ENCODE peak calls at places on chromosome 16, in seven cellular contexts. J is fibroblast of lung, Y is GM23338, Z is ovary, Q is heart right ventricle, V is heart left ventricle, B is BE2C. S is an unnamed sample.

GRCh38 chr16:67389911-67390815 is 3.1 kb downstream of the TPPP3 start:
- DNase-seq in J (no peak), Y (no peak), Z (no peak), Q (peak; percentile 50), V (no peak), B (no peak), S (peak; percentile 75)

GRCh38 chr16:9946022-9946720 is 236.1 kb downstream of the GRIN2A start:
- DNase-seq in J (no peak), Y (peak; percentile 51), Z (no peak), Q (no peak), V (no peak), B (no peak), S (no peak)

GRCh38 chr16:62665269-62665668 is 629.0 kb upstream of the CDH8 start:
- DNase-seq in J (no peak), Y (peak; percentile 79), Z (no peak), Q (no peak), V (no peak), B (no peak), S (no peak)

GRCh38 chr16:24986512-24987303 is 28.5 kb downstream of the ARHGAP17 start:
- DNase-seq in J (peak; percentile 94), Y (no peak), Z (no peak), Q (peak; percentile 38), V (peak; percentile 61), B (no peak), S (no peak)

GRCh38 chr16:49469930-49470451 is 96.4 kb downstream of the C16orf78 start:
- DNase-seq in J (no peak), Y (no peak), Z (peak; percentile 5), Q (no peak), V (no peak), B (no peak), S (no peak)

GRCh38 chr16:67110136-67110847 is 551 bp downstream of the PHAF1 start:
- DNase-seq in J (no peak), Y (peak; percentile 51), Z (no peak), Q (no peak), V (no peak), B (no peak), S (no peak)

GRCh38 chr16:64351116-64351515 is 770.7 kb downstream of the CDH11 start:
- DNase-seq in J (no peak), Y (no peak), Z (no peak), Q (no peak), V (no peak), B (no peak), S (no peak)

GRCh38 chr16:56764835-56765234 is 34.9 kb downstream of the NUP93 start:
- DNase-seq in J (no peak), Y (no peak), Z (no peak), Q (no peak), V (no peak), B (no peak), S (no peak)

GRCh38 chr16:81623365-81624102 is 155.6 kb upstream of the PLCG2 start:
- DNase-seq in J (peak; percentile 65), Y (peak; percentile 75), Z (no peak), Q (no peak), V (no peak), B (peak; percentile 54), S (no peak)

GRCh38 chr16:89047331-89048086 is 46.1 kb upstream of the ACSF3 start:
- DNase-seq in J (no peak), Y (no peak), Z (no peak), Q (peak; percentile 3), V (no peak), B (peak; percentile 6), S (no peak)

GRCh38 chr16:4936181-4936990 is 562 bp downstream of the PPL start:
- DNase-seq in J (peak; percentile 32), Y (peak; percentile 82), Z (peak; percentile 65), Q (peak; percentile 32), V (no peak), B (peak; percentile 28), S (peak; percentile 86)

GRCh38 chr16:79296491-79296890 is 304.0 kb downstream of the MAF start:
- DNase-seq in J (no peak), Y (no peak), Z (no peak), Q (no peak), V (no peak), B (no peak), S (no peak)

GRCh38 chr16:5020551-5020950 is 13.2 kb downstream of the NAGPA start:
- DNase-seq in J (no peak), Y (no peak), Z (no peak), Q (no peak), V (no peak), B (no peak), S (no peak)

GRCh38 chr16:12988071-12988470 is 86.7 kb downstream of the SHISA9 start:
- DNase-seq in J (no peak), Y (no peak), Z (no peak), Q (no peak), V (no peak), B (no peak), S (no peak)

DNA sequence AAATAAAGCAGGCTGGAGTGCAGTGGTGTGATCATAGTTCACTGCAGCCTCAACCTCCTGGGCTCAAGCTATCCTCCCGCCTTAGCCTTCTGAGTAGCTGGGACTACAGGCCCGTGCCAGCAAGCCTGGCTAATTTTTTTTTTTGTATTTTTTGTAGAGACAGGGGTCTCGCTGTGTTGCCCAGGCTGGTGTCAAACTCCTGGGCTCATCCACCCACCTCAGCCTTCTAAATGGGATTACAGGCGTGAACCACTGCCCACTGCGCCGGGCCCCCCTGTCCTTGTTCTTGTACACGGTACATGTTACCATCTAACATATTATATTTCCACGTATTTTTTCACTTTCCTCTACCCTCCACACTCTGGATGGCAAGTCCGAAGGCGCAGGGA is 3.1 kb upstream of the CDH3 start:
- DNase-seq in J (no peak), Y (no peak), Z (no peak), Q (no peak), V (no peak), B (no peak), S (no peak)
- H3K4me3 ChIP-seq in J (no peak overlapping the region), Y (peak overlapping the region; percentile 98), Z (peak overlapping the region; percentile 33), Q (no peak overlapping the region), V (no peak overlapping the region), B (no peak overlapping the region), S (peak overlapping the region; percentile 24)

DNA sequence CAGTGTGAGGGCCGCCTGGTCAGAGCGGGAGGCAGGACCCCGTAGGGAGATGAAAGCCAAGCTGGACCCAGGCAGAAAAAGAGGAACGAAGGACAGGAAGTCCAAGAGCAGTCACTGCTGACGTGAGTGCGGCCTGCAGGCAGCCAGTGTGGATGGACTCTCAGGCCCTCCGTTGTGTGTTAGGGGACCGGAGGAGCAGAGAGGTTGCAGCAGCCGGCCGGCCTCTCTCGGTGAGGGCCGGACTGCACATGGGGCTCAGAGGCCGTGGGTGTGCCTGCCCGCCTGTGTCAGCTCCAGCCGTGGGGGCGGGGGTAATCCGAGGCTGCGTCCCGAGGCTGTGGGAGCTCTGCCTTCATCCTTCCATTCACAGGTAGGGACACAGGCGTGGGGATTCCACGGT is 67.4 kb downstream of the JPH3 start:
- DNase-seq in J (no peak), Y (no peak), Z (no peak), Q (no peak), V (no peak), B (no peak), S (peak; percentile 60)
- H3K27me3 ChIP-seq in J (no peaks in the 10 kb centered on the region), Y (no peaks in the 10 kb centered on the region), Z (no peaks in the 10 kb centered on the region), Q (no peaks in the 10 kb centered on the region), V (no peaks in the 10 kb centered on the region), B (no peaks in the 10 kb centered on the region), S (no peaks in the 10 kb centered on the region)

DNA sequence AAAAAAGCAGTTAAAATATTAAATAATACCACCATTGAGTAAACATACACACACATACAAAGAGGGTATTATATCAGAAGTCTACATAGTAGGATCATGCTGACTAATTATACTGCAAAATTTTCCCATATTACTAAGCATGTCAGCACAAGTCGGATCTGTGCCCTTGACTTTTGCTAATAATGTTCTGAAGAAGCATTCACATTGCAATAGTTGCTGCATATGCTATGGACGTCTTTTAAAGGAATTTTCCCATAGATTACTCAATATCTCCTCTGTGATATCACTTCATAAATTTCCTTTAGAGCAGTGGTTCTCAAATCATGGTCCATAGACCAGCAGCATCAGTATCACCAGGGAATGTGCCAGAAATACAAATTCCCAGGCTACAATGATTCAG is 110.9 kb upstream of the NUDT7 start:
- DNase-seq in J (peak; percentile 39), Y (no peak), Z (no peak), Q (no peak), V (no peak), B (no peak), S (no peak)
- H3K36me3 ChIP-seq in J (no peaks in the 10 kb centered on the region), Y (no peaks in the 10 kb centered on the region), Z (no peaks in the 10 kb centered on the region), Q (no peaks in the 10 kb centered on the region), V (no peaks in the 10 kb centered on the region), B (no peaks in the 10 kb centered on the region), S (no peaks in the 10 kb centered on the region)

GRCh38 chr16:23837553-23838308 is 1.9 kb downstream of the PRKCB start:
- DNase-seq in J (no peak), Y (peak; percentile 32), Z (no peak), Q (no peak), V (no peak), B (no peak), S (no peak)

GRCh38 chr16:23836404-23837291 is 865 bp downstream of the PRKCB start:
- DNase-seq in J (no peak), Y (peak; percentile 68), Z (no peak), Q (peak; percentile 27), V (no peak), B (peak; percentile 9), S (peak; percentile 56)

GRCh38 chr16:23840310-23840709 is 4.5 kb downstream of the PRKCB start:
- DNase-seq in J (no peak), Y (no peak), Z (no peak), Q (no peak), V (no peak), B (no peak), S (no peak)

GRCh38 chr16:23836078-23836403 is 258 bp downstream of the PRKCB start:
- DNase-seq in J (no peak), Y (no peak), Z (no peak), Q (no peak), V (no peak), B (no peak), S (no peak)

DNA sequence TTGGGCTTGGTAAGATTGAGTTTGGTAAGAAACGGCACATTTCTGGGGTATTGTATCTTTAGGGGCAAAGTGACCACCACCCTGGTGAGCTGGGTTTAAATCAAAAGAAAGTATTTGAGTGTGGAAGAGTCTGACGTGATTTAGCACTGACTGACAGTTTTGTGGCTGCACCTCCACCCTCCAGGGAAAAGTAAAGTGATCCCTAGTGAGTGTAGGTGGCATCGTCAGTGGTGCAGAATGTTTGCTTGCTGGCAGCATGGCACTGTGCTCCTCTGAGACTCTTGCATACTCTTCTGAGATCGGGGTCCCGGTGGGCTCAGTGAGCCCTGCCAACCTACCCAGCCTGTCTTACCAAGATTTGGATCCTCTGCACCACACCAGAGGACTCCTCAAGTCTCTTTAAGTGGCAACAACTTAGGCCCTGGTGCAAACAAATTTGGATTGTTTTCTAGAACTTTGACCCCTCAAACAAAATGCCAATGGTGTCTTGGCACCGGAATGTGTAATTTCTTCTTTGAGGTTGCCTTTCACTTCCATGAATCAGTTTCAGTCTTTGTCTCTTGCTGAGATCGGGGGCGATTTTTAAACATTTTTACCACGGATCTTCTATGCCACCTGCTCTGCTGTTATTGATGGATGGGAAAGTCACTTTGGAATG is 2.8 kb downstream of the PRKCB start:
- DNase-seq in J (no peak), Y (no peak), Z (no peak), Q (no peak), V (no peak), B (no peak), S (no peak)
- H3K4me3 ChIP-seq in J (no peak overlapping the region), Y (no peak overlapping the region), Z (no peak overlapping the region), Q (no peak overlapping the region), V (no peak overlapping the region), B (no peak overlapping the region), S (no peak overlapping the region)

DNA sequence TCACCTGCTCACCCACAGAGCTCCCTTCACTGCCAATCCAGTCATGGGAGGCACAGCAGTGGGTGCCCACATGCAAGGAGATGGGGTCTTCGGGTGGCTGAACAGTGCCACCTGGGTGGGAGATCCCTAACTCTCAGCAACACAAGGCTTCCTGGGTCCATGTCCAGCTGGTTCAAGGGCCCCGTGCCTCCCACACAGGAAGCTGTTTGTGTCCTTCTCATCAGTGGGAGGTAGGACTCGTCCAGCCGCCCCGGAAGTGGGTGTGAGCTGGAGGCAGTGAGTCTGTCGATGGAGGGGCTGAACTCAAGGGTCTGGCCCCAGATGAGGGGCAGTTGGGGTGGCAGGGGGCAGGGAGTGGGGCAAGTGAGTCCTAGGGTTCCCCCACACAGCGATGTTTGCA is 1.6 kb downstream of the FBXL16 start:
- DNase-seq in J (no peak), Y (no peak), Z (no peak), Q (no peak), V (no peak), B (no peak), S (no peak)
- H3K27me3 ChIP-seq in J (peaks cover 50% of the 10 kb centered on the region), Y (peaks cover 93% of the 10 kb centered on the region), Z (peaks cover 9% of the 10 kb centered on the region), Q (peaks cover 51% of the 10 kb centered on the region), V (peaks cover 81% of the 10 kb centered on the region), B (no peaks in the 10 kb centered on the region), S (peaks cover 99% of the 10 kb centered on the region)

S was measured in left lung.